ENCODE peak calls at places on chromosomes 1 and 21, in four cellular contexts. W is T follicular helper cell; Q is activated naive CD4-positive, alpha-beta T cell; L is effector CD4-positive, alpha-beta T cell. O is an unnamed sample.

GRCh38 chr1:82819234-82819633 is 1018.5 kb downstream of the ADGRL2 start:
- DNase-seq in W (no peak), Q (no peak), L (no peak), O (no peak)

GRCh38 chr1:43634729-43635128 is 15.2 kb upstream of the KDM4A start:
- DNase-seq in W (no peak), Q (no peak), L (no peak), O (no peak)

GRCh38 chr1:53046930-53047329 is 15.1 kb upstream of the PODN start:
- DNase-seq in W (no peak), Q (no peak), L (no peak), O (no peak)

GRCh38 chr21:34126269-34126668 is 52.9 kb downstream of the MRPS6 start:
- DNase-seq in W (peak; percentile 8), Q (no peak), L (no peak), O (no peak)

GRCh38 chr1:234855851-234856250 is 245.9 kb upstream of the IRF2BP2 start:
- DNase-seq in W (no peak), Q (no peak), L (no peak), O (no peak)

GRCh38 chr1:221887091-221887746 is 145.3 kb upstream of the DUSP10 start:
- DNase-seq in W (no peak), Q (no peak), L (no peak), O (peak; percentile 72)

GRCh38 chr1:25568834-25569598 is 25.6 kb downstream of the LDLRAP1 start:
- DNase-seq in W (no peak), Q (no peak), L (no peak), O (peak; percentile 90)

GRCh38 chr1:222369148-222369547 is 178.8 kb downstream of the HHIPL2 start:
- DNase-seq in W (no peak), Q (no peak), L (no peak), O (no peak)

GRCh38 chr1:109630881-109631512 is 11.4 kb downstream of the AMPD2 start:
- DNase-seq in W (no peak), Q (no peak), L (no peak), O (no peak)

GRCh38 chr1:153699116-153699515 is 20.6 kb downstream of the NPR1 start:
- DNase-seq in W (no peak), Q (no peak), L (no peak), O (peak; percentile 57)

GRCh38 chr1:159428536-159428935 is 3.5 kb upstream of the OR10J4 start:
- DNase-seq in W (no peak), Q (no peak), L (no peak), O (no peak)

GRCh38 chr1:167489581-167490340 is 28.6 kb downstream of the CD247 start:
- DNase-seq in W (peak; percentile 29), Q (no peak), L (peak; percentile 56), O (no peak)

GRCh38 chr1:27099904-27100796 is 54.8 kb downstream of the SLC9A1 start:
- DNase-seq in W (no peak), Q (no peak), L (no peak), O (peak; percentile 88)

O was measured in hepatic stellate cell.